ENCODE peak calls at places on chromosomes 11 and 22, in six cellular contexts. O, H, L, F, I and N are unnamed samples.
A peak's percentile ranks its signal among the peaks of the same experiment; 100 is the strongest.

GRCh38 chr22:33853200-33854097 is 66.8 kb downstream of the LARGE1 start:
- DNase-seq in O (peak; percentile 71), I (no peak), H (peak; percentile 71), L (peak; percentile 89), F (peak; percentile 88), N (peak; percentile 48)

GRCh38 chr11:44978961-44979331 is 28.3 kb upstream of the TP53I11 start:
- DNase-seq in O (no peak), L (no peak), H (peak; percentile 51), I (no peak), F (no peak), N (peak; percentile 65)

GRCh38 chr22:23305922-23306374 is 125.6 kb downstream of the BCR start:
- DNase-seq in L (peak; percentile 90), O (peak; percentile 83), I (peak; percentile 97), H (no peak), F (no peak), N (no peak)

GRCh38 chr22:22446527-22446926 is 62.0 kb downstream of the ZNF280B start:
- DNase-seq in I (no peak), O (no peak), H (no peak), L (peak; percentile 4), F (no peak), N (no peak)

GRCh38 chr11:81596709-81597108 is 1137.0 kb downstream of the FAM181B start:
- DNase-seq in L (peak; percentile 0), F (no peak), I (no peak), O (no peak), H (no peak), N (no peak)

GRCh38 chr22:22773979-22774738 is 113.5 kb upstream of the IGLL5 start:
- DNase-seq in F (peak; percentile 21), I (peak; percentile 49), O (no peak), L (no peak), H (no peak), N (no peak)

GRCh38 chr11:74676596-74676995 is 54.6 kb downstream of the CHRDL2 start:
- DNase-seq in F (no peak), L (no peak), O (no peak), H (no peak), I (peak; percentile 59), N (no peak)

GRCh38 chr11:107857550-107858216 is 904 bp downstream of the SLC35F2 start:
- DNase-seq in O (no peak), F (peak; percentile 30), H (peak; percentile 26), L (peak; percentile 22), I (no peak), N (no peak)

GRCh38 chr11:1233351-1234053 is 10.6 kb downstream of the MUC5B start:
- DNase-seq in O (peak; percentile 48), L (no peak), F (no peak), I (no peak), H (no peak), N (no peak)

GRCh38 chr22:49541451-49542230 is 286.0 kb downstream of the BRD1 start:
- DNase-seq in F (no peak), L (no peak), I (no peak), O (no peak), H (no peak), N (no peak)

GRCh38 chr22:36775589-36775965 is 342 bp downstream of the IFT27 start:
- DNase-seq in H (peak; percentile 7), I (peak; percentile 79), F (peak; percentile 43), O (no peak), L (peak; percentile 22), N (no peak)

GRCh38 chr22:43276311-43276710 is 66.9 kb downstream of the SCUBE1 start:
- DNase-seq in F (no peak), H (no peak), O (no peak), L (no peak), I (no peak), N (no peak)

GRCh38 chr22:44455151-44455962 is 42.7 kb downstream of the RTL6 start:
- DNase-seq in F (peak; percentile 74), I (peak; percentile 54), O (no peak), H (no peak), L (no peak), N (peak; percentile 3)

GRCh38 chr11:82676483-82677094 is 57.1 kb downstream of the FAM181B start:
- DNase-seq in I (no peak), O (no peak), F (no peak), L (peak; percentile 4), H (no peak), N (peak; percentile 8)

GRCh38 chr22:31019276-31019930 is 50.3 kb downstream of the TUG1 start:
- DNase-seq in I (no peak), H (no peak), F (no peak), O (no peak), L (no peak), N (no peak)

GRCh38 chr11:118843518-118843917 is 40.2 kb upstream of the CXCR5 start:
- DNase-seq in O (no peak), H (no peak), L (no peak), F (no peak), I (no peak), N (no peak)

GRCh38 chr11:118838905-118839553 is 44.7 kb upstream of the CXCR5 start:
- DNase-seq in I (no peak), L (peak; percentile 8), O (no peak), H (no peak), F (peak; percentile 85), N (no peak)

GRCh38 chr11:118845369-118845768 is 38.3 kb upstream of the CXCR5 start:
- DNase-seq in I (no peak), F (peak; percentile 74), L (peak; percentile 70), O (no peak), H (peak; percentile 82), N (peak; percentile 93)

GRCh38 chr11:118842369-118842768 is 41.3 kb upstream of the CXCR5 start:
- DNase-seq in O (no peak), L (peak; percentile 52), H (peak; percentile 52), I (no peak), F (no peak), N (peak; percentile 58)

GRCh38 chr11:118841469-118842222 is 42.0 kb upstream of the CXCR5 start:
- DNase-seq in I (no peak), F (peak; percentile 83), O (no peak), H (no peak), L (no peak), N (no peak)
- H3K4me3 ChIP-seq in I (no peak overlapping the region), F (peak overlapping the region; percentile 34), O (no peak overlapping the region), H (no peak overlapping the region), L (no peak overlapping the region), N (no peak overlapping the region)

GRCh38 chr11:7536102-7536501 is 22.3 kb downstream of the PPFIBP2 start:
- DNase-seq in L (no peak), H (no peak), I (no peak), F (no peak), O (no peak), N (no peak)
- TF ChIP-seq CTCF in L (peak; percentile 18), H (no peak), I (no peak), F (peak; percentile 25), O (peak; percentile 16), N (peak; percentile 32)

GRCh38 chr11:7275133-7275532 is 23.4 kb downstream of the SYT9 start:
- DNase-seq in I (no peak), H (no peak), L (no peak), O (no peak), F (no peak), N (no peak)
- H3K4me3 ChIP-seq in I (no peak overlapping the region), H (no peak overlapping the region), L (no peak overlapping the region), O (no peak overlapping the region), F (no peak overlapping the region), N (no peak overlapping the region)

DNA sequence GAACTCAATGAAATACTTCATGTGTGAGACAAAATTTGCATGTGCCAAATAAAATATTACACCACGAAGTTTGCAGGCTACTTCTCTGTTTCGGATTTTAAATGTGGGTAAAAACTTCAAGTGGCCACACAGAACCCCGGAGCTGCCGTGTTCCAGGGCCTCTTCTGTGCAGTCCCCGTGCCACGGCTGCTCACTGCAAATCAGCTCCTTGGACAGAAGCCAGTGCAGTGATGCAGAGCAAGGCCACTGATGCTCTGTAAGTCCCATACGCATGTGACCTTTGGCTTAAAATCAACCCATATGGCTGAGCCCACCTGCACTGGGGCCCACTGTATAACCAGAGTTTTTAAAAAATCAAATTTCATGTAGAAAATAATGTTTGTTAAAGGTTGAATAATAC is 1309.4 kb downstream of the TBC1D22A start:
- DNase-seq in F (peak; percentile 34), H (no peak), O (no peak), L (no peak), I (no peak), N (no peak)
- TF ChIP-seq CTCF in F (no peak), H (no peak), O (no peak), L (no peak), I (no peak), N (no peak)